ENCODE peak calls at places on chromosomes 3 and 15, in five cellular contexts. W is activated CD4-positive, alpha-beta T cell treated with anti-CD3 and anti-CD28 coated beads for 48 hours; Q is H7; X is T-helper 1 cell; E is activated gamma-delta T cell treated with anti-CD3 and anti-CD28 coated beads, Interleukin-2, amount 50 U/mL, for 16 hours. S is an unnamed sample.

GRCh38 chr15:91135201-91136130 is 35.4 kb downstream of the SV2B start:
- DNase-seq in W (no peak), Q (no peak), X (no peak), E (no peak), S (no peak)

GRCh38 chr3:143951351-143951971 is 20.2 kb upstream of the DIPK2A start:
- DNase-seq in W (peak; percentile 33), Q (peak; percentile 22), X (no peak), E (no peak), S (no peak)

GRCh38 chr15:39215006-39215405 is 365.9 kb upstream of the THBS1 start:
- DNase-seq in W (no peak), Q (no peak), X (no peak), E (no peak), S (no peak)

GRCh38 chr15:34436126-34436955 is 1.3 kb downstream of the GOLGA8A start:
- DNase-seq in W (peak; percentile 40), Q (peak; percentile 60), X (no peak), E (no peak), S (peak; percentile 81)

GRCh38 chr3:62379206-62379834 is 6.0 kb upstream of the FEZF2 start:
- DNase-seq in W (no peak), Q (peak; percentile 70), X (no peak), E (no peak), S (no peak)

GRCh38 chr15:100073982-100074381 is 267.8 kb downstream of the ADAMTS17 start:
- DNase-seq in W (no peak), Q (no peak), X (no peak), E (no peak), S (no peak)

GRCh38 chr3:192494176-192494575 is 233.2 kb downstream of the FGF12 start:
- DNase-seq in W (no peak), Q (no peak), X (no peak), E (no peak), S (no peak)

GRCh38 chr3:45148921-45149320 is 2.7 kb upstream of the CDCP1 start:
- DNase-seq in W (no peak), Q (no peak), X (no peak), E (no peak), S (no peak)

GRCh38 chr3:148962513-148962912 is 28.8 kb upstream of the GYG1 start:
- DNase-seq in W (no peak), Q (peak; percentile 71), X (no peak), E (no peak), S (no peak)

GRCh38 chr3:29850641-29851040 is 569.8 kb downstream of the RBMS3 start:
- DNase-seq in W (no peak), Q (peak; percentile 59), X (no peak), E (no peak), S (no peak)

GRCh38 chr15:48086582-48086981 is 34.2 kb upstream of the SLC24A5 start:
- DNase-seq in W (no peak), Q (no peak), X (no peak), E (no peak), S (no peak)

GRCh38 chr15:76363251-76363650 is 26.7 kb downstream of the ISL2 start:
- DNase-seq in W (no peak), Q (no peak), X (no peak), E (no peak), S (no peak)

S was measured in spleen.